ENCODE peak calls at places on chromosomes 12 and 14, in five cellular contexts. E is gastrocnemius medialis, F is stomach, O is K562, Z is IMR-90. N is an unnamed sample.

GRCh38 chr14:81205639-81206038 is 15.1 kb downstream of the GTF2A1 start:
- DNase-seq in E (no peak), F (no peak), O (no peak), Z (peak; percentile 8), N (no peak)

GRCh38 chr12:93502802-93503623 is 35.7 kb downstream of the MRPL42 start:
- DNase-seq in E (no peak), F (peak; percentile 48), O (no peak), Z (peak; percentile 48), N (no peak)

GRCh38 chr12:23949212-23950010 is at the start of gene SOX5:
- DNase-seq in E (no peak), F (peak; percentile 28), O (peak; percentile 20), Z (peak; percentile 68), N (no peak)

GRCh38 chr14:98802044-98802443 is 470.0 kb downstream of the BCL11B start:
- DNase-seq in E (no peak), F (no peak), O (no peak), Z (no peak), N (no peak)

GRCh38 chr14:100828448-100828834 is 2.5 kb downstream of the MEG3 start:
- DNase-seq in E (no peak), F (no peak), O (no peak), Z (no peak), N (no peak)

GRCh38 chr12:129559756-129560155 is 344.1 kb downstream of the TMEM132D start:
- DNase-seq in E (no peak), F (no peak), O (no peak), Z (no peak), N (no peak)

GRCh38 chr14:74569826-74570591 is 42.0 kb downstream of the LTBP2 start:
- DNase-seq in E (no peak), F (no peak), O (no peak), Z (peak; percentile 21), N (no peak)

GRCh38 chr12:130849561-130850417 is 10.7 kb upstream of the STX2 start:
- DNase-seq in E (no peak), F (no peak), O (no peak), Z (no peak), N (no peak)

GRCh38 chr12:27525373-27525772 is 1.4 kb downstream of the PPFIBP1 start:
- DNase-seq in E (no peak), F (no peak), O (no peak), Z (peak; percentile 81), N (no peak)

GRCh38 chr14:28773917-28774691 is 7.5 kb downstream of the FOXG1 start:
- DNase-seq in E (no peak), F (no peak), O (no peak), Z (peak; percentile 30), N (no peak)

GRCh38 chr14:92507174-92507768 is 6.3 kb upstream of the RIN3 start:
- DNase-seq in E (no peak), F (no peak), O (no peak), Z (no peak), N (no peak)

GRCh38 chr12:103833095-103833777 is 7.8 kb downstream of the NT5DC3 start:
- DNase-seq in E (no peak), F (no peak), O (no peak), Z (peak; percentile 51), N (no peak)

GRCh38 chr14:104767634-104767918 is 14.6 kb downstream of the SIVA1 start:
- DNase-seq in E (no peak), F (no peak), O (no peak), Z (no peak), N (no peak)

GRCh38 chr12:26732010-26732908 is 100.7 kb downstream of the ITPR2 start:
- DNase-seq in E (no peak), F (no peak), O (no peak), Z (no peak), N (no peak)

GRCh38 chr12:19220861-19221466 is 91.4 kb downstream of the PLEKHA5 start:
- DNase-seq in E (no peak), F (no peak), O (no peak), Z (peak; percentile 89), N (no peak)

GRCh38 chr14:50121506-50121905 is 5.1 kb upstream of the VCPKMT start:
- DNase-seq in E (no peak), F (no peak), O (no peak), Z (no peak), N (no peak)

GRCh38 chr14:85447883-85448282 is 82.1 kb upstream of the FLRT2 start:
- DNase-seq in E (no peak), F (no peak), O (no peak), Z (no peak), N (no peak)

GRCh38 chr12:88401153-88401552 is 179.1 kb downstream of the KITLG start:
- DNase-seq in E (no peak), F (no peak), O (no peak), Z (peak; percentile 58), N (no peak)

GRCh38 chr14:75996488-75996887 is 10.9 kb downstream of the IFT43 start:
- DNase-seq in E (no peak), F (no peak), O (no peak), Z (no peak), N (peak; percentile 26)

GRCh38 chr14:100698066-100698465 is 28.6 kb upstream of the DLK1 start:
- DNase-seq in E (no peak), F (no peak), O (no peak), Z (no peak), N (no peak)

GRCh38 chr14:90446405-90446804 is 49.6 kb downstream of the CALM1 start:
- DNase-seq in E (no peak), F (no peak), O (no peak), Z (no peak), N (no peak)

GRCh38 chr14:104109121-104109541 is 23.6 kb downstream of the ASPG start:
- DNase-seq in E (no peak), F (peak; percentile 24), O (no peak), Z (no peak), N (no peak)

GRCh38 chr12:117105902-117106301 is 6.7 kb upstream of the TESC start:
- DNase-seq in E (no peak), F (no peak), O (no peak), Z (no peak), N (no peak)

GRCh38 chr12:17928708-17929366 is 161.2 kb downstream of the RERGL start:
- DNase-seq in E (no peak), F (no peak), O (no peak), Z (peak; percentile 13), N (no peak)

GRCh38 chr12:70628701-70629480 is 8.3 kb downstream of the PTPRB start:
- DNase-seq in E (no peak), F (no peak), O (no peak), Z (no peak), N (no peak)

GRCh38 chr14:45284802-45285201 is 31.8 kb upstream of the MIS18BP1 start:
- DNase-seq in E (no peak), F (no peak), O (peak; percentile 5), Z (no peak), N (no peak)

GRCh38 chr12:90393654-90394053 is 561.3 kb downstream of the CCER1 start:
- DNase-seq in E (no peak), F (no peak), O (no peak), Z (no peak), N (no peak)
- H3K9me3 ChIP-seq in E (no peaks in the 10 kb centered on the region), F (peaks cover 17% of the 10 kb centered on the region), O (peaks cover 3% of the 10 kb centered on the region), Z (peaks cover 4% of the 10 kb centered on the region), N (peaks cover 13% of the 10 kb centered on the region)

GRCh38 chr14:89282191-89282590 is 134.8 kb downstream of the FOXN3 start:
- DNase-seq in E (no peak), F (no peak), O (no peak), Z (no peak), N (no peak)

GRCh38 chr14:89277229-89277628 is 139.8 kb downstream of the FOXN3 start:
- DNase-seq in E (no peak), F (no peak), O (no peak), Z (no peak), N (no peak)

GRCh38 chr14:89280612-89281011 is 136.4 kb downstream of the FOXN3 start:
- DNase-seq in E (no peak), F (no peak), O (no peak), Z (no peak), N (no peak)

GRCh38 chr14:89276424-89276975 is 140.5 kb downstream of the FOXN3 start:
- DNase-seq in E (no peak), F (no peak), O (no peak), Z (peak; percentile 76), N (no peak)

DNA sequence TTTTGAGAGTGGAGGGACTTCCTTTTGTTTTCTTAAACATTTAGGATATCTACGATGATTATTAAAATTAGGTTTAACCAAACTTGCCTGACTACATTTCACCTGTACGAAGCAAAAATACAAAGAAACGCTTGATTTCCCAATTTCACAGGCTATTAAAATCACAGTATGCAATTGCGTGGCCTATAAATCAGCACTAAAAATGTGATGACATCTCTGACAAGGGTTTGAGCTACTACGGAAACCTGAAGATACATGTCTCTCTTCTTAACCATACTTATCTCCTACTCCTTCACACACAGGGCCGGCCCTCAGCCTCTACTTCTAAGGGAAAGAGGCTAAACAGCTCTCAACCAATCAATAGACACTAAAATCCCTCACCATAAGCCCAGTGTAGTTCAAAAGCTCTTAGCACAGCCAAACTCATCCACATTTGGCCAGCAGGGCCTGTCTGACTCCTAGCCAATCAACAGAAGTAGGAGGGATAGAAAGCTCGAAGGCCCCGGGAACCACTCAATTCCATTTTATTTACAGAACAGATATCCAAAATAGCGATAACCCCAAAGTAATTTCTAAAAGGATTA is 137.3 kb downstream of the FOXN3 start:
- DNase-seq in E (no peak), F (no peak), O (no peak), Z (no peak), N (no peak)
- H3K9me3 ChIP-seq in E (no peaks in the 10 kb centered on the region), F (no peaks in the 10 kb centered on the region), O (no peaks in the 10 kb centered on the region), Z (no peaks in the 10 kb centered on the region), N (no peaks in the 10 kb centered on the region)

GRCh38 chr12:46358325-46358700 is 14.3 kb downstream of the SLC38A2 start:
- DNase-seq in E (no peak), F (no peak), O (no peak), Z (no peak), N (no peak)

GRCh38 chr12:46360370-46360769 is 12.2 kb downstream of the SLC38A2 start:
- DNase-seq in E (no peak), F (no peak), O (no peak), Z (no peak), N (no peak)

GRCh38 chr12:46357438-46358324 is 14.9 kb downstream of the SLC38A2 start:
- DNase-seq in E (no peak), F (no peak), O (no peak), Z (peak; percentile 93), N (no peak)

GRCh38 chr12:46359667-46360280 is 12.8 kb downstream of the SLC38A2 start:
- DNase-seq in E (no peak), F (no peak), O (no peak), Z (no peak), N (no peak)

GRCh38 chr12:46358791-46359666 is 13.5 kb downstream of the SLC38A2 start:
- DNase-seq in E (no peak), F (no peak), O (no peak), Z (no peak), N (no peak)
- H3K9me3 ChIP-seq in E (no peaks in the 10 kb centered on the region), F (no peaks in the 10 kb centered on the region), O (no peaks in the 10 kb centered on the region), Z (no peaks in the 10 kb centered on the region), N (no peaks in the 10 kb centered on the region)

DNA sequence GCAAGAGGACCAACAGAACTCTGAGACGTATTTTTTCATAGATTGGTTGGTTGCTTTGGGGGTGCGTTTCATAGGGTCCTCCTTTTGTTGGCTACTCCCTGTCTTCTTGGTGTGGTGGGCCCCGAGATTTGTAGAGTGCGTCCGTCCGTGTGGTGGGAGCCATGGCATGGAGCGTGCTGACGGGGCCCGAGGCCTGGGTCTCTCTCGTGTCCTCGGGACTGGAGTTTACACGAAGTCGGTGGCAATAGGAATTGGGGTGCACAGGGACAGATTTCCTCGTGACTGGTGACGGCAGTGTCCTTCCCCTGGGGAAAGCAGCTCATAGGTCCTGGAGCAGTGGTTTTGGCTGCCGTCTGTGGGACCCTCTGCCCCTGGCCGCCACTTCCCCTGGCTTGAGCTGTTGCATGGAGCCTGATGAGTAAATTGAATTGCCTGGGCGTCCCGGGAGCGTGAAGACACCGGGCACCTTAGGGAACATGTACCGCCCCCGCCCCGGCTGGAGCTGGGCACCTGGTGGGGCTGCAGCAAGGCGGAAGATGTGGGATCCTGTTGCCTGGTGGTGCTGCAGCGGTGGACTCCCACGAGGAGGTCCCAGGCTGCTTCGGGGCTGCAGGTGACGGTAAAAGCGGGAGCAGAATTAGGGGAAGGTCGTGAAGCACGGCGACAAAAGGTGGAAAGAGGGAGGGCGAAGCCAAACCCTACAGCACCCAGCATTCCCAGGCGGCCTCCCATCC is 153.7 kb upstream of the ALG10B start:
- DNase-seq in E (no peak), F (no peak), O (no peak), Z (no peak), N (no peak)
- H3K9me3 ChIP-seq in E (no peaks in the 10 kb centered on the region), F (no peaks in the 10 kb centered on the region), O (no peaks in the 10 kb centered on the region), Z (peaks cover 37% of the 10 kb centered on the region), N (no peaks in the 10 kb centered on the region)

N was measured in esophagus muscularis mucosa.